ENCODE peak calls at places on chromosomes 16 and 17, in six cellular contexts. Q, D, W, S, L and F are unnamed samples.

GRCh38 chr16:81842564-81843242 is 63.6 kb downstream of the PLCG2 start:
- DNase-seq in Q (peak), D (no peak), W (no peak), S (no peak), L (no peak), F (no peak)

GRCh38 chr16:83338138-83338537 is 469.6 kb upstream of the HSBP1 start:
- DNase-seq in Q (no peak), D (no peak), W (no peak), S (no peak), L (no peak), F (no peak)

GRCh38 chr16:46801428-46802049 is 29.4 kb downstream of the C16orf87 start:
- DNase-seq in Q (no peak), D (no peak), W (no peak), S (peak), L (no peak), F (peak)

GRCh38 chr17:47789611-47790520 is 31.7 kb downstream of the OSBPL7 start:
- DNase-seq in Q (peak), D (peak), W (peak), S (peak), L (peak), F (peak)

GRCh38 chr17:39580082-39580468 is 27.6 kb downstream of the NEUROD2 start:
- DNase-seq in Q (no peak), D (no peak), W (no peak), S (no peak), L (no peak), F (no peak)

GRCh38 chr17:20045476-20045875 is 36.3 kb downstream of the SPECC1 start:
- DNase-seq in Q (no peak), D (no peak), W (no peak), S (no peak), L (no peak), F (no peak)

GRCh38 chr17:47188266-47188665 is 829 bp downstream of the CDC27 start:
- DNase-seq in Q (peak), D (no peak), W (no peak), S (peak), L (no peak), F (peak)

GRCh38 chr16:11255737-11256656 is at the start of gene SOCS1:
- DNase-seq in Q (peak), D (peak), W (peak), S (peak), L (peak), F (peak)

GRCh38 chr17:78449983-78450382 is 71.5 kb downstream of the PGS1 start:
- DNase-seq in Q (no peak), D (no peak), W (no peak), S (no peak), L (no peak), F (no peak)

GRCh38 chr17:49334744-49335512 is 27.1 kb downstream of the ZNF652 start:
- DNase-seq in Q (no peak), D (no peak), W (no peak), S (no peak), L (no peak), F (no peak)

GRCh38 chr16:2285731-2286191 is 17.8 kb upstream of the RNPS1 start:
- DNase-seq in Q (no peak), D (no peak), W (no peak), S (no peak), L (no peak), F (no peak)

GRCh38 chr17:2393954-2394749 is 6.7 kb downstream of the MNT start:
- DNase-seq in Q (no peak), D (no peak), W (no peak), S (no peak), L (no peak), F (no peak)

GRCh38 chr17:83109386-83109785 is 30.0 kb downstream of the METRNL start:
- DNase-seq in Q (no peak), D (no peak), W (no peak), S (no peak), L (no peak), F (no peak)

GRCh38 chr16:86578056-86578455 is 293 bp upstream of the FOXL1 start:
- DNase-seq in Q (no peak), D (no peak), W (no peak), S (no peak), L (no peak), F (no peak)

GRCh38 chr17:49995055-49995738 is at the start of gene DLX3:
- DNase-seq in Q (no peak), D (peak), W (peak), S (peak), L (no peak), F (peak)

DNA sequence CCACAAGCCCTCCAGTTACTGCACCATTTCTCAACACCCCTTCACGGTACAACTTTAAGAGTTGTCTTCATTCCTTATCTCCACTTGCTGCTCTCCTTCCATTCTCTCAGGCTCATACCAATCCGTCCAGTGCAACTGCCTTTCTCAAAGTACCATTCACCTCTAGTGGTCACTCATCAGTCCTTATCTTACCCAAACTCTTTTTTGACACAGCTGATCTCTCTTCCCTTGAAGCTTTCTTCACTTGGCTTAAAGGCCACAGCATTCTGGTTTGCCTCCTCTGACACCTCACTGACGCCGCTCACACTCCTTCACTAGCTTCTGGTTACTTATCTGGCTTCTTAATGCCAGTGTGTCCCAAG is 24.9 kb downstream of the UBE2G1 start:
- DNase-seq in Q (peak), D (no peak), W (no peak), S (no peak), L (no peak), F (no peak)
- TF ChIP-seq CTCF in Q (no peak), D (no peak), W (no peak), S (no peak), L (no peak), F (no peak)

GRCh38 chr17:72697602-72698146 is 394.8 kb downstream of the SLC39A11 start:
- DNase-seq in Q (no peak), D (no peak), W (no peak), S (no peak), L (no peak), F (no peak)
- TF ChIP-seq CTCF in Q (no peak), D (no peak), W (no peak), S (no peak), L (no peak), F (no peak)

DNA sequence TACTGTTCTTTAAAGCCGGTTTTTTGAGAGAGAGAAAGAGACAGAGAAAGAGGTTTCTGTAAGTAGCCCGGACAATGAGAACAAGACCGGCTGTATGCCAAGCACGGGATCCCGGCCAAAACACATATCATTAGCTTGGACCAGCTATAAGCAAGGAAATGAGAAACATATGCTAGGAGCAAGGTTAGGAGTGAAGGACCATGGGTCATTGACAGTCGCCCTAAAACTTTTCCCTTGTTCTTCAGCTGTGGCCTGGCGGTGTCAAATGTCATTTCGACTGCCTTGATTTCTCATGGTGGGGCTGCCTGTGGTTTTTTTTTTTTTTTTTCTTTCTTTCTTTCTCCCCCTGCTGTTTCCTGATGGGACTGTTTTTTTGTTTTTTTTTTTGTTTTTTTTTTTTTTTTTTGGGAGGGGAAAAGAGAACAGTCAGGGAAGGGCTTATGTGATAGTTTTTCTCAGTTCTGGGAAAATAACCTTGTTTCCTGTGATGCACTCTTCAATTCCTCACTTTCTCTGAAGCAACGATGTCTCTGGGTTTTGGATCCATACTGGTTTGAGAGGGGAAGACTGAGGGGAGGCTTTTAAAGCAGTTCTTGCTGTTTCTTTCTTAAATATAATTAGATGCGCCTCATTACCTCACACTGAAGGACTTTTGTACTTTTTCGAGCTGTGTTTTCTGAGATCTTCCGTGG is 124.8 kb upstream of the ZFHX3 start:
- DNase-seq in Q (no peak), D (peak), W (peak), S (peak), L (no peak), F (peak)
- TF ChIP-seq CTCF in Q (no peak), D (peak), W (no peak), S (peak), L (no peak), F (peak)

DNA sequence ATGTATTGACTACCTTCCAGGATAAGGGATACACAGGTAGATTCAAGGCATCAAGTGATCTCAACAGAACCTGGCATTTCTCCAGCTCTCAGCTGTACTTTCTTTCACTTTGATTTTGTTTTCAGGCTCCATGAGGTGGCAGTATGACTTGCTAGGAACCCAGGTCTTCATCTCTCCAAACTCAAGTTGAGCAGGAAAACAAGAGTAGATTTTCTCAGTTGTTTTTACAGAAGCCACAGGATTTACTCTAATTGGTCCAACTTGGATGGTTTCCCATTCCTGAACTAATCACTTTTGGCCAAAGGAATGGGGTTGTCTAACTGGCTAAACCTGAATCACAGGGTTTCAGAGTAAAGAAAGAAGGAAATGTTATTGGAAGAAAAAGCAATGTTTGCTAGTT is 146.6 kb downstream of the TRIM37 start:
- DNase-seq in Q (peak), D (no peak), W (no peak), S (peak), L (no peak), F (peak)
- TF ChIP-seq CTCF in Q (peak), D (no peak), W (no peak), S (peak), L (no peak), F (peak)

DNA sequence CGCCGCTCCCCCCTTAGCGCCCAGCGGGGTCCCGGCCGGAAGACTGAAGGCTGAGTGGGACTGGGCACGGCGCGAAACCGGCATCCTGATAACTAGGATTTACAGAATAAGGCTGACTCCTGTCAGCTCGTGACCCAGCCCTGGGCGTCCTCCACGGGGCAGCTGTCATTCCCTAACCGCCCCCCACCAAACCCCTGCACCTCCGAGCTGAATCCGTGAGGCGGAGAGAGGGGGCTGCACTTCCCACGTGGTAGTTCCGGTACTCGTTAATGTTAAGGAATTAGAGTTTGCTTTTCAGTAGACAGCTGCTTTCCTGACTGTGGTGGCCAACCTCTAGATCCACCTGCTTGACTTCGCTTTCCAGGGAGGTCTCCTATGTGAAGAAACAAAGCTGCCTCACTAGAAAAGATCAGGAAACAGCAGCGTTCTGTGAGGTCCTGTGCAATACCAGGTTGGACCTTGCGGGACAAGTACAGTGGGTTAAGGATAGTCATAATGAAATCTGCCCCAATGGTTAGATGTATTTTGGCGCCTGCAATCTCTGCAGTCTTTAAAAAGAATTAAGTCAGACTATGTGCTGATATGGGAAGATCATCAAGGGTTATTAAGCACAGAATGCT is 1.0 kb upstream of the WBP2 start:
- DNase-seq in Q (peak), D (no peak), W (peak), S (no peak), L (no peak), F (no peak)
- TF ChIP-seq CTCF in Q (no peak), D (no peak), W (no peak), S (no peak), L (no peak), F (peak)

DNA sequence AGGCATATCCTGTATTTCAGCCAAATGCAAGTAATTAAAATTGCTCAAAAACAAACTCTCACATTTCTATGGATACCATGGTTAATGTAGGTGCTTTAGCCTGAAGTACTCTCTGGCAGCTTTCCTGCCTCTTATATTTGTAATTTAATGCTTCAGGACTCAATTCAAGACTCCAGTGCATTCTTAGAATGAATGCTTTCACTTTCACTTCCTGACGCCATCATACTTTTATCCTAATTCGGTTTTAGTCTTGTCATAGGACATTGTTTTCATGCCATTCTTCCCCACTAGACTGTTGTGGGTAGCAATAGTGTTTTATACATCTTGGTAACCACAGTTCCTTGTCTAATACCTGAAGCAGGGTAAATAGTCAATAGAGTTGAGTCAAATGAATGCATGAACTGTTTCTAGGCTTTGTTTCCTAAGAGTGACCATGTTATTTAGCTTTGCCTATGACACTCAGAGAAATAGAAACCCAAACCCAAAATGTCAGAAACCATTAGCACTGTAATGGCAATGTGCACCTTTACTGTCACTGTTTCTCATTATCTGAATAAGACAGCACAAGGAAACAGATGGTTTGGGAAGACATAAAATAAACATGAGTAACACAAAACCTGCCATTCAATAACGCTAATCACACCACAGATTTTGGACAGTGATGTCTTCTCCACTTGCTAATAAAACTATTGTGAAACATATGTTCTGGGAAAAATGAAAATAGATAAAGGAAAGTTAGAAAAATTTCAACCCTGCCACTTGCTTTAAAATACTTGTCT is 705.4 kb downstream of the CDH11 start:
- DNase-seq in Q (peak), D (no peak), W (no peak), S (peak), L (no peak), F (peak)
- TF ChIP-seq CTCF in Q (no peak), D (no peak), W (no peak), S (no peak), L (no peak), F (no peak)